ENCODE peak calls at places on chromosomes 11 and 22, in nine cellular contexts. H, Y, P, R, M, N, K, O and L are unnamed samples.
A peak's percentile ranks its signal among the peaks of the same experiment; 100 is the strongest.

GRCh38 chr11:13923716-13924650 is 38.5 kb upstream of the SPON1 start:
- DNase-seq in H (no peak), Y (peak; percentile 17), P (peak; percentile 24), R (no peak), M (no peak), N (peak; percentile 91), K (no peak), O (no peak), L (no peak)

GRCh38 chr11:112085822-112086421 is 634 bp downstream of the TIMM8B start:
- DNase-seq in H (peak; percentile 4), Y (peak; percentile 33), P (no peak), R (no peak), M (no peak), N (peak; percentile 13), K (peak; percentile 39), O (peak; percentile 39), L (no peak)

GRCh38 chr11:73386026-73386425 is 9.8 kb downstream of the RELT start:
- DNase-seq in H (no peak), Y (no peak), P (no peak), R (no peak), M (no peak), N (no peak), K (no peak), O (no peak), L (no peak)

GRCh38 chr11:729492-730074 is 17.7 kb upstream of the TALDO1 start:
- DNase-seq in H (no peak), Y (no peak), P (no peak), R (no peak), M (no peak), N (no peak), K (no peak), O (no peak), L (peak; percentile 48)

GRCh38 chr11:10659339-10660216 is 34.0 kb downstream of the IRAG1 start:
- DNase-seq in H (no peak), Y (peak; percentile 73), P (no peak), R (no peak), M (no peak), N (peak; percentile 91), K (peak; percentile 50), O (peak; percentile 86), L (no peak)

GRCh38 chr11:59285716-59286260 is 72.9 kb upstream of the OR5AN1 start:
- DNase-seq in H (no peak), Y (no peak), P (no peak), R (no peak), M (no peak), N (no peak), K (no peak), O (no peak), L (no peak)

GRCh38 chr11:74011360-74012071 is 2.6 kb upstream of the UCP3 start:
- DNase-seq in H (no peak), Y (no peak), P (no peak), R (no peak), M (no peak), N (no peak), K (no peak), O (no peak), L (no peak)

GRCh38 chr22:31185056-31185455 is 25.1 kb downstream of the RNF185 start:
- DNase-seq in H (no peak), Y (no peak), P (no peak), R (no peak), M (no peak), N (no peak), K (no peak), O (no peak), L (no peak)

GRCh38 chr22:44445731-44446130 is 52.3 kb downstream of the RTL6 start:
- DNase-seq in H (no peak), Y (no peak), P (no peak), R (peak; percentile 33), M (no peak), N (no peak), K (no peak), O (no peak), L (no peak)

GRCh38 chr11:13216019-13217006 is 61.3 kb upstream of the BMAL1 start:
- DNase-seq in H (no peak), Y (peak; percentile 96), P (no peak), R (no peak), M (no peak), N (peak; percentile 65), K (no peak), O (peak; percentile 79), L (no peak)

GRCh38 chr11:2899080-2899783 is 13.7 kb upstream of the CDKN1C start:
- DNase-seq in H (no peak), Y (no peak), P (no peak), R (no peak), M (no peak), N (no peak), K (no peak), O (peak; percentile 53), L (no peak)

GRCh38 chr22:37661160-37661924 is 2.8 kb downstream of the PDXP start:
- DNase-seq in H (peak; percentile 52), Y (peak; percentile 37), P (no peak), R (no peak), M (peak; percentile 15), N (no peak), K (no peak), O (no peak), L (no peak)

GRCh38 chr22:36385491-36386350 is 2.0 kb downstream of the MYH9 start:
- DNase-seq in H (peak; percentile 54), Y (peak; percentile 93), P (no peak), R (peak; percentile 81), M (peak; percentile 31), N (peak; percentile 59), K (peak; percentile 67), O (peak; percentile 83), L (no peak)

GRCh38 chr11:36431429-36432092 is 78.5 kb downstream of the TRAF6 start:
- DNase-seq in H (no peak), Y (peak; percentile 93), P (no peak), R (no peak), M (no peak), N (peak; percentile 15), K (peak; percentile 60), O (peak; percentile 91), L (no peak)

GRCh38 chr11:30326114-30326783 is 3.3 kb downstream of the ARL14EP start:
- DNase-seq in H (no peak), Y (no peak), P (no peak), R (no peak), M (no peak), N (no peak), K (no peak), O (peak; percentile 13), L (no peak)

GRCh38 chr11:127392575-127392974 is 392.0 kb upstream of the KIRREL3 start:
- DNase-seq in H (no peak), Y (no peak), P (no peak), R (no peak), M (no peak), N (no peak), K (no peak), O (no peak), L (no peak)

GRCh38 chr11:131955901-131956300 is 585.5 kb downstream of the NTM start:
- DNase-seq in H (no peak), Y (no peak), P (no peak), R (no peak), M (no peak), N (no peak), K (no peak), O (no peak), L (no peak)

GRCh38 chr11:128704517-128704916 is 10.6 kb downstream of the FLI1 start:
- DNase-seq in H (no peak), Y (no peak), P (no peak), R (no peak), M (no peak), N (no peak), K (no peak), O (no peak), L (no peak)

GRCh38 chr11:132559371-132560036 is 972.8 kb downstream of the OPCML start:
- DNase-seq in H (no peak), Y (no peak), P (no peak), R (no peak), M (no peak), N (no peak), K (no peak), O (no peak), L (no peak)

GRCh38 chr22:47292546-47293320 is 530.3 kb downstream of the TBC1D22A start:
- DNase-seq in H (no peak), Y (no peak), P (no peak), R (no peak), M (no peak), N (no peak), K (no peak), O (no peak), L (no peak)

GRCh38 chr11:43393765-43394355 is 35.1 kb downstream of the TTC17 start:
- DNase-seq in H (peak; percentile 33), Y (no peak), P (no peak), R (peak; percentile 62), M (no peak), N (no peak), K (no peak), O (peak; percentile 75), L (no peak)

GRCh38 chr11:94974178-94974577 is 669 bp downstream of the KDM4D start:
- DNase-seq in H (no peak), Y (no peak), P (no peak), R (no peak), M (no peak), N (no peak), K (no peak), O (no peak), L (no peak)

GRCh38 chr11:73308963-73309960 is 1.2 kb downstream of the ARHGEF17 start:
- DNase-seq in H (no peak), Y (peak; percentile 95), P (no peak), R (peak; percentile 74), M (no peak), N (peak; percentile 86), K (peak; percentile 88), O (peak; percentile 66), L (no peak)

GRCh38 chr11:14644396-14645246 is 1.0 kb downstream of the PDE3B start:
- DNase-seq in H (peak; percentile 55), Y (peak; percentile 16), P (no peak), R (peak; percentile 80), M (peak; percentile 47), N (no peak), K (peak; percentile 34), O (peak; percentile 8), L (no peak)

GRCh38 chr11:123585721-123586120 is 68.7 kb downstream of the SCN3B start:
- DNase-seq in H (no peak), Y (no peak), P (no peak), R (no peak), M (no peak), N (no peak), K (no peak), O (no peak), L (no peak)

GRCh38 chr11:99671808-99672409 is 651.2 kb downstream of the CNTN5 start:
- DNase-seq in H (no peak), Y (no peak), P (no peak), R (no peak), M (no peak), N (no peak), K (no peak), O (no peak), L (no peak)

GRCh38 chr11:46721286-46721685 is 2.3 kb downstream of the F2 start:
- DNase-seq in H (no peak), Y (no peak), P (no peak), R (no peak), M (no peak), N (no peak), K (no peak), O (no peak), L (no peak)

GRCh38 chr11:84608788-84609309 is 1018.3 kb downstream of the DLG2 start:
- DNase-seq in H (no peak), Y (no peak), P (no peak), R (no peak), M (no peak), N (no peak), K (no peak), O (no peak), L (no peak)